ENCODE peak calls at places on chromosomes 12 and 14, in eight cellular contexts. B, U, F, V, T, K, R and O are unnamed samples.

GRCh38 chr12:25759752-25760151 is 198.7 kb upstream of the RASSF8 start:
- DNase-seq in B (no peak), U (no peak), F (peak; percentile 48), V (no peak), T (no peak), K (no peak), R (no peak), O (no peak)

GRCh38 chr12:131092911-131093901 is 139.5 kb downstream of the ADGRD1 start:
- DNase-seq in B (peak; percentile 14), U (peak; percentile 6), F (no peak), V (no peak), T (no peak), K (no peak), R (no peak), O (no peak)

GRCh38 chr12:6104027-6104426 is 20.4 kb downstream of the VWF start:
- DNase-seq in B (no peak), U (no peak), F (peak; percentile 46), V (no peak), T (no peak), K (no peak), R (no peak), O (no peak)

GRCh38 chr12:122454739-122455138 is 32.3 kb upstream of the CLIP1 start:
- DNase-seq in B (no peak), U (no peak), F (no peak), V (no peak), T (no peak), K (no peak), R (no peak), O (no peak)

GRCh38 chr12:111055181-111055880 is 135.0 kb upstream of the MYL2 start:
- DNase-seq in B (no peak), U (no peak), F (no peak), V (no peak), T (no peak), K (no peak), R (no peak), O (no peak)

GRCh38 chr14:90111895-90112534 is 50.2 kb downstream of the KCNK13 start:
- DNase-seq in B (no peak), U (no peak), F (peak; percentile 59), V (no peak), T (no peak), K (no peak), R (no peak), O (peak; percentile 51)

GRCh38 chr12:51318846-51319570 is 5.0 kb downstream of the BIN2 start:
- DNase-seq in B (peak; percentile 26), U (no peak), F (no peak), V (no peak), T (no peak), K (no peak), R (no peak), O (no peak)

GRCh38 chr12:107032266-107032665 is 45.3 kb upstream of the MTERF2 start:
- DNase-seq in B (no peak), U (no peak), F (no peak), V (no peak), T (no peak), K (no peak), R (no peak), O (no peak)

GRCh38 chr12:113727651-113728061 is 238.5 kb downstream of the RBM19 start:
- DNase-seq in B (no peak), U (no peak), F (peak; percentile 74), V (no peak), T (no peak), K (no peak), R (no peak), O (peak; percentile 16)

GRCh38 chr12:113048716-113049127 is 7.8 kb upstream of the DTX1 start:
- DNase-seq in B (peak; percentile 76), U (peak; percentile 75), F (peak; percentile 57), V (peak; percentile 91), T (no peak), K (peak; percentile 65), R (peak; percentile 73), O (peak; percentile 45)

GRCh38 chr14:67636361-67636919 is 16.7 kb downstream of the ARG2 start:
- DNase-seq in B (no peak), U (no peak), F (peak; percentile 69), V (no peak), T (no peak), K (no peak), R (no peak), O (no peak)

GRCh38 chr14:91464615-91465205 is 45.4 kb downstream of the PPP4R3A start:
- DNase-seq in B (peak; percentile 16), U (no peak), F (no peak), V (no peak), T (no peak), K (no peak), R (no peak), O (no peak)

GRCh38 chr12:132771126-132771838 is 9.7 kb upstream of the ANKLE2 start:
- DNase-seq in B (peak; percentile 41), U (no peak), F (peak; percentile 58), V (no peak), T (no peak), K (no peak), R (no peak), O (no peak)

GRCh38 chr12:57126561-57126960 is 1.7 kb upstream of the LRP1 start:
- DNase-seq in B (no peak), U (no peak), F (no peak), V (peak; percentile 53), T (no peak), K (no peak), R (no peak), O (no peak)

GRCh38 chr12:121893901-121894540 is 5.4 kb downstream of the PSMD9 start:
- DNase-seq in B (peak; percentile 38), U (no peak), F (peak; percentile 54), V (no peak), T (no peak), K (peak; percentile 72), R (no peak), O (no peak)

GRCh38 chr12:108717243-108717642 is 14.1 kb downstream of the CORO1C start:
- DNase-seq in B (no peak), U (no peak), F (no peak), V (no peak), T (no peak), K (no peak), R (no peak), O (no peak)

GRCh38 chr12:49750027-49750977 is 8.9 kb downstream of the TMBIM6 start:
- DNase-seq in B (peak; percentile 71), U (no peak), F (peak; percentile 86), V (no peak), T (no peak), K (no peak), R (no peak), O (peak; percentile 54)

GRCh38 chr12:9943244-9943643 is 11.1 kb upstream of the CLEC2A start:
- DNase-seq in B (peak; percentile 10), U (no peak), F (no peak), V (peak; percentile 49), T (no peak), K (peak; percentile 7), R (no peak), O (no peak)

GRCh38 chr12:481422-481821 is 21.7 kb downstream of the B4GALNT3 start:
- DNase-seq in B (no peak), U (peak; percentile 26), F (peak; percentile 50), V (no peak), T (no peak), K (peak; percentile 86), R (peak; percentile 18), O (no peak)

GRCh38 chr12:107666009-107666408 is 19.6 kb upstream of the PWP1 start:
- DNase-seq in B (no peak), U (no peak), F (no peak), V (no peak), T (no peak), K (no peak), R (no peak), O (no peak)

GRCh38 chr14:94601961-94602391 is 10.2 kb upstream of the SERPINA3 start:
- DNase-seq in B (no peak), U (no peak), F (peak; percentile 89), V (no peak), T (no peak), K (no peak), R (no peak), O (peak; percentile 27)

GRCh38 chr12:1830981-1831930 is 10.9 kb downstream of the LRTM2 start:
- DNase-seq in B (no peak), U (no peak), F (peak; percentile 40), V (no peak), T (no peak), K (no peak), R (no peak), O (no peak)

GRCh38 chr12:127381681-127382080 is 885.3 kb upstream of the TMEM132C start:
- DNase-seq in B (no peak), U (no peak), F (peak; percentile 31), V (no peak), T (no peak), K (no peak), R (no peak), O (no peak)

GRCh38 chr12:51635371-51635770 is 44.3 kb downstream of the SCN8A start:
- DNase-seq in B (no peak), U (no peak), F (peak; percentile 28), V (no peak), T (no peak), K (no peak), R (no peak), O (no peak)

GRCh38 chr12:49965836-49966235 is 4.2 kb downstream of the AQP5 start:
- DNase-seq in B (no peak), U (no peak), F (no peak), V (no peak), T (no peak), K (no peak), R (no peak), O (no peak)

GRCh38 chr12:71484272-71484905 is 44.8 kb downstream of the LGR5 start:
- DNase-seq in B (no peak), U (no peak), F (no peak), V (no peak), T (no peak), K (no peak), R (no peak), O (no peak)

GRCh38 chr12:51934080-51934479 is 17.4 kb upstream of the ACVR1B start:
- DNase-seq in B (no peak), U (no peak), F (no peak), V (no peak), T (no peak), K (no peak), R (no peak), O (no peak)

GRCh38 chr12:84161296-84161695 is 751.3 kb downstream of the SLC6A15 start:
- DNase-seq in B (no peak), U (no peak), F (peak; percentile 61), V (no peak), T (no peak), K (no peak), R (no peak), O (no peak)

GRCh38 chr14:74886001-74886400 is 4.3 kb downstream of the DLST start:
- DNase-seq in B (no peak), U (no peak), F (peak; percentile 99), V (no peak), T (no peak), K (no peak), R (no peak), O (no peak)

GRCh38 chr12:98456583-98457573 is 58.5 kb upstream of the TMPO start:
- DNase-seq in B (no peak), U (peak; percentile 59), F (peak; percentile 31), V (no peak), T (no peak), K (peak; percentile 82), R (peak; percentile 18), O (no peak)

GRCh38 chr14:52998376-52999010 is 47.6 kb upstream of the FERMT2 start:
- DNase-seq in B (no peak), U (no peak), F (peak; percentile 95), V (no peak), T (no peak), K (no peak), R (no peak), O (no peak)

GRCh38 chr12:131369094-131369845 is 341.6 kb upstream of the SFSWAP start:
- DNase-seq in B (no peak), U (no peak), F (no peak), V (no peak), T (no peak), K (no peak), R (no peak), O (no peak)

GRCh38 chr12:91367234-91367849 is 184.7 kb upstream of the DCN start:
- DNase-seq in B (no peak), U (no peak), F (peak; percentile 29), V (peak; percentile 31), T (no peak), K (no peak), R (no peak), O (peak; percentile 13)